ENCODE peak calls at places on chromosome 21, in ten cellular contexts. I is C1 segment of cervical spinal cord; M is nephron progenitor cell; E is stimulated activated CD4-positive, alpha-beta T cell treated with anti-CD3 and anti-CD28 coated beads, Interleukin-4, amount 100 ng/mL, for 4 hours; H is naive thymus-derived CD8-positive, alpha-beta T cell; U is SK-N-DZ; O is GM20000; B is neural progenitor cell; N is AG09319; J is choroid plexus epithelial cell. T is an unnamed sample.

GRCh38 chr21:28737671-28738279 is 254.9 kb downstream of the LTN1 start:
- DNase-seq in E (no peak), B (no peak), H (no peak), U (no peak), O (no peak), J (peak), I (no peak), M (no peak), N (no peak), T (no peak)

GRCh38 chr21:41980561-41980960 is 26.7 kb upstream of the C2CD2 start:
- DNase-seq in N (no peak), B (no peak), O (no peak), M (no peak), J (no peak), E (no peak), U (no peak), I (no peak), H (no peak), T (no peak)

GRCh38 chr21:33230518-33231324 is 983 bp downstream of the IFNAR2 start:
- DNase-seq in U (peak), O (peak), J (peak), M (peak), N (no peak), I (peak), B (peak), H (peak), E (no peak), T (peak)

GRCh38 chr21:44304846-44305245 is 5.0 kb downstream of the PFKL start:
- DNase-seq in N (no peak), U (peak), M (peak), B (peak), I (peak), O (peak), E (peak), J (peak), H (peak), T (peak)

GRCh38 chr21:29712818-29713217 is 227.0 kb downstream of the GRIK1 start:
- DNase-seq in E (no peak), N (no peak), B (no peak), I (no peak), M (no peak), J (no peak), H (no peak), O (no peak), U (no peak), T (no peak)

GRCh38 chr21:30718239-30718909 is at the start of gene KRTAP21-3:
- DNase-seq in O (peak), B (no peak), H (no peak), I (no peak), N (no peak), M (no peak), J (peak), E (no peak), U (no peak), T (no peak)

GRCh38 chr21:32410916-32411315 is 1.6 kb upstream of the EVA1C start:
- DNase-seq in B (no peak), H (no peak), N (no peak), J (no peak), U (no peak), I (peak), O (no peak), E (no peak), M (no peak), T (no peak)

GRCh38 chr21:38811257-38811656 is 5.5 kb downstream of the ETS2 start:
- DNase-seq in U (no peak), M (no peak), O (no peak), N (peak), B (no peak), H (no peak), E (no peak), J (peak), I (no peak), T (no peak)

GRCh38 chr21:41877901-41878830 is 978 bp downstream of the PRDM15 start:
- DNase-seq in J (peak), O (peak), M (no peak), H (peak), N (peak), B (no peak), U (peak), E (peak), I (no peak), T (peak)

GRCh38 chr21:38839683-38840286 is 34.1 kb downstream of the ETS2 start:
- DNase-seq in I (no peak), B (no peak), O (no peak), M (no peak), J (peak), H (no peak), U (no peak), E (no peak), N (peak), T (no peak)

T was measured in D341Med.